ENCODE peak calls at places on chromosomes 11 and 22, in five cellular contexts. R is PC-3; Q is tibial nerve; Z is effector memory CD4-positive, alpha-beta T cell; D is uterus. H is an unnamed sample.

GRCh38 chr11:119470316-119471266 is 47.6 kb upstream of the THY1 start:
- DNase-seq in Q (no peak), Z (no peak), D (no peak), R (peak; percentile 93), H (no peak)

GRCh38 chr11:62547691-62548281 is 1.2 kb upstream of the AHNAK start:
- DNase-seq in Z (no peak), D (peak; percentile 46), R (peak; percentile 76), Q (no peak), H (no peak)

GRCh38 chr11:63906585-63906984 is 10.4 kb downstream of the RCOR2 start:
- DNase-seq in Z (no peak), R (peak; percentile 31), Q (no peak), D (no peak), H (peak; percentile 45)

GRCh38 chr11:92399702-92400101 is 175.1 kb downstream of the FAT3 start:
- DNase-seq in R (no peak), Z (no peak), Q (no peak), D (no peak), H (no peak)

GRCh38 chr11:72085836-72086475 is 5.3 kb downstream of the LRRC51 start:
- DNase-seq in D (no peak), Q (no peak), Z (no peak), R (no peak), H (no peak)

GRCh38 chr11:132601863-132602262 is 930.4 kb downstream of the OPCML start:
- DNase-seq in Q (no peak), D (no peak), R (no peak), Z (no peak), H (no peak)

GRCh38 chr22:34903416-34903815 is 162.5 kb upstream of the ISX start:
- DNase-seq in Z (no peak), R (no peak), D (no peak), Q (no peak), H (no peak)

GRCh38 chr22:48819232-48819631 is 1008.4 kb downstream of the BRD1 start:
- DNase-seq in Q (no peak), D (no peak), R (no peak), Z (no peak), H (no peak)

GRCh38 chr22:26666035-26666338 is 8.6 kb downstream of the MIAT start:
- DNase-seq in D (no peak), Q (no peak), Z (no peak), R (no peak), H (no peak)

GRCh38 chr11:128026596-128026995 is 560.8 kb downstream of the ETS1 start:
- DNase-seq in Z (no peak), Q (no peak), D (no peak), R (peak; percentile 98), H (no peak)

GRCh38 chr11:60762851-60763691 is 6.4 kb downstream of the MS4A15 start:
- DNase-seq in Q (no peak), D (no peak), R (peak; percentile 51), Z (no peak), H (no peak)

GRCh38 chr22:46681010-46681409 is 57.0 kb downstream of the CERK start:
- DNase-seq in R (no peak), Q (no peak), Z (no peak), D (no peak), H (no peak)

GRCh38 chr22:21074092-21074715 is 28.5 kb downstream of the LRRC74B start:
- DNase-seq in D (no peak), Q (no peak), Z (no peak), R (peak; percentile 84), H (no peak)

GRCh38 chr22:33806191-33806590 is 114.1 kb downstream of the LARGE1 start:
- DNase-seq in D (no peak), Z (no peak), Q (no peak), R (no peak), H (no peak)

GRCh38 chr11:71131861-71132260 is 120.5 kb downstream of the SHANK2 start:
- DNase-seq in Z (no peak), R (no peak), D (no peak), Q (no peak), H (no peak)

GRCh38 chr11:66967670-66968425 is 7.3 kb upstream of the C11orf86 start:
- DNase-seq in Q (no peak), R (peak; percentile 94), D (no peak), Z (no peak), H (no peak)

GRCh38 chr22:48563966-48564330 is 1263.7 kb downstream of the BRD1 start:
- DNase-seq in D (no peak), Q (no peak), R (no peak), Z (no peak), H (no peak)

GRCh38 chr11:7612661-7613393 is 60.5 kb downstream of the CYB5R2 start:
- DNase-seq in D (no peak), Z (no peak), R (peak; percentile 64), Q (no peak), H (no peak)

GRCh38 chr11:120057595-120058581 is 80.0 kb downstream of the TRIM29 start:
- DNase-seq in Q (no peak), D (no peak), R (peak; percentile 51), Z (no peak), H (no peak)

GRCh38 chr11:118049771-118050170 is 27.1 kb upstream of the TMPRSS4 start:
- DNase-seq in Z (no peak), R (no peak), Q (no peak), D (no peak), H (no peak)

GRCh38 chr11:15471709-15472404 is 357.1 kb downstream of the INSC start:
- DNase-seq in R (no peak), Z (no peak), Q (no peak), D (no peak), H (no peak)

GRCh38 chr11:10807629-10808552 is 835 bp downstream of the EIF4G2 start:
- DNase-seq in R (peak; percentile 25), Q (peak; percentile 39), D (peak; percentile 56), Z (peak; percentile 9), H (peak; percentile 61)

GRCh38 chr22:45640941-45641621 is 30.6 kb upstream of the ATXN10 start:
- DNase-seq in R (no peak), D (no peak), Q (no peak), Z (no peak), H (no peak)

GRCh38 chr11:68038226-68038717 is 553 bp upstream of the TCIRG1 start:
- DNase-seq in Z (no peak), D (peak; percentile 38), Q (no peak), R (no peak), H (no peak)

GRCh38 chr11:68036141-68036716 is 2.6 kb upstream of the TCIRG1 start:
- DNase-seq in Z (no peak), Q (no peak), R (no peak), D (no peak), H (peak; percentile 27)

GRCh38 chr11:68036717-68037239 is 2.0 kb upstream of the TCIRG1 start:
- DNase-seq in Q (no peak), R (no peak), Z (no peak), D (no peak), H (no peak)

GRCh38 chr11:68038718-68039525 is at the start of gene TCIRG1:
- DNase-seq in Z (peak; percentile 27), R (peak; percentile 89), Q (peak; percentile 84), D (peak; percentile 89), H (peak; percentile 26)

GRCh38 chr11:68037481-68038225 is 1.2 kb upstream of the TCIRG1 start:
- DNase-seq in Q (no peak), Z (no peak), D (no peak), R (no peak), H (no peak)
- H3K4me3 ChIP-seq in Q (no peak overlapping the region), Z (no peak overlapping the region), D (no peak overlapping the region), R (no peak overlapping the region), H (no peak overlapping the region)

GRCh38 chr11:75315439-75315805 is 36.0 kb downstream of the ARRB1 start:
- DNase-seq in R (no peak), D (no peak), Z (no peak), Q (no peak), H (no peak)

GRCh38 chr11:75313457-75314272 is 37.8 kb downstream of the ARRB1 start:
- DNase-seq in D (peak; percentile 67), Z (no peak), R (peak; percentile 25), Q (no peak), H (no peak)

GRCh38 chr11:75317446-75318122 is 33.9 kb downstream of the ARRB1 start:
- DNase-seq in Z (no peak), R (no peak), D (no peak), Q (no peak), H (no peak)

GRCh38 chr11:75312346-75312745 is 39.1 kb downstream of the ARRB1 start:
- DNase-seq in D (no peak), Q (no peak), R (no peak), Z (no peak), H (no peak)

DNA sequence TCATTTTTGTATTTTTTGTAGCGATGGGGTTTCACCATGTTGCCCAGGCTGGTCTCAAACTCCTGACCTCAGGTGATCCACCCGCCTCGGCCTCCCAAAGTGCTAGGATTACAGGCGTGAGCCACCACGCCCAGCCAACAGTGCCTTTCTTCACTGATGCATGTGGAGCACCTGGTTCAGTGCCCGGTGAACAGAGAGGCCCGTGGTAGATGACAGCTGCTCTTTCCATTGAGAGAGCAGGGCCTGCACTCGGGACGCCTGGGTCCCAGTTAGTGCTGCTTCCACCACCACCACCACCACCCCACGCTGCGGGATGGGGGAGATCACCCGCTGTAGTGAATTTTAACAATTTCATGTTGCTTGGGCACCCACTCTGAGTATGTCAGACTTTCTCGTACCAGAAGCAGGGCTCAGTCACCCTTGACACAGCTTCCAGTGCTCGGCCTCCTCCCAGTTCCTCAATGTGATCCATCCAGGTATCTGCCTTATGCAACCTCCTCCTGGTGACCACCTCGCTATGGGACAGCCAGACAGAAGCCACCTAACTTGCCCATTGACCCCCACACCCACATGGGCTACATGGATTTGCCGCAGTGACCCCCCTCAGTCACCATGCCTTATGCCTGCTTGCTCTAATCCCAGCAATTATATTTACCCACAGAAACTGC is 36.6 kb downstream of the ARRB1 start:
- DNase-seq in R (no peak), Z (no peak), D (no peak), Q (no peak), H (no peak)
- H3K27ac ChIP-seq in R (no peak overlapping the region), Z (no peak overlapping the region), D (no peak overlapping the region), Q (peak overlapping the region; percentile 93), H (no peak overlapping the region)

GRCh38 chr22:22684605-22685561 is 40.5 kb downstream of the GGTLC2 start:
- DNase-seq in Z (no peak), Q (no peak), R (peak; percentile 56), D (no peak), H (no peak)
- H3K27me3 ChIP-seq in Z (no peaks in the 10 kb centered on the region), Q (no peaks in the 10 kb centered on the region), R (no peaks in the 10 kb centered on the region), D (no peaks in the 10 kb centered on the region), H (no peaks in the 10 kb centered on the region)

GRCh38 chr11:76400967-76401366 is 19.8 kb downstream of the GVQW3 start:
- DNase-seq in D (no peak), R (no peak), Z (no peak), Q (no peak), H (no peak)

GRCh38 chr11:76395296-76395695 is 14.2 kb downstream of the GVQW3 start:
- DNase-seq in D (no peak), Q (no peak), R (no peak), Z (no peak), H (no peak)

GRCh38 chr11:76394411-76394810 is 13.3 kb downstream of the GVQW3 start:
- DNase-seq in R (no peak), Z (no peak), D (no peak), Q (no peak), H (no peak)

GRCh38 chr11:76392889-76393288 is 11.8 kb downstream of the GVQW3 start:
- DNase-seq in D (no peak), R (no peak), Z (no peak), Q (no peak), H (no peak)

DNA sequence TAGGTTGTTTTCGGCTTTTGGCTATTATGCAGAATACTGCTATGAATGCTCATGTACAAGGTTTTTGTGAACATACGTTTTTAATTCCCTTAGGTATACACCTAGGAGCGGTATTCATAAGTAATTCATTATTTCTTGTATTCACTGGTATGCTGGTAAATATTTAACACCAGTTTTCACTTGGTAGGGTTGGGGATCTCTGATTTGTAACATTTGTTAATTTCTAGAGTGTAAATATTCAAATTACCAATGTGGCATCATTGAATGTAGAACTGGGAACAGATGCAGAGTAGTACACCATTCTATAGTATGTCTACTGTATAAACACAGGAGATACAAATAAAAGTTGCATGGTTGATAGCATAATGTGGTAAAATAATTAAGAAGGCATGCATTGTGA is 16.3 kb downstream of the GVQW3 start:
- DNase-seq in Z (no peak), R (no peak), Q (no peak), D (no peak), H (no peak)
- H3K4me3 ChIP-seq in Z (no peak overlapping the region), R (no peak overlapping the region), Q (no peak overlapping the region), D (no peak overlapping the region), H (no peak overlapping the region)